ENCODE peak calls at places on chromosome 14, in seven cellular contexts. W is activated naive CD8-positive, alpha-beta T cell treated with anti-CD3 and anti-CD28 coated beads, Interleukin-2, amount 10 ng/mL, durations not matched to agents 7 days and 5 days; V is GM23338; N is PC-3; S is activated CD4-positive, alpha-beta T cell treated with anti-CD3 and anti-CD28 coated beads, Interleukin-2, amount 50 U/mL, for 1 hour; O is astrocyte of the spinal cord; H is fibroblast of mammary gland. K is an unnamed sample.

GRCh38 chr14:85187521-85187920 is 342.4 kb upstream of the FLRT2 start:
- DNase-seq in W (no peak), V (no peak), N (peak), S (no peak), O (no peak), H (no peak), K (peak)

GRCh38 chr14:66295386-66295785 is 190.8 kb upstream of the CCDC196 start:
- DNase-seq in W (no peak), V (no peak), N (no peak), S (no peak), O (no peak), H (no peak), K (no peak)

GRCh38 chr14:33702293-33702692 is 248.6 kb downstream of the EGLN3 start:
- DNase-seq in W (no peak), V (no peak), N (no peak), S (no peak), O (no peak), H (no peak), K (no peak)

GRCh38 chr14:70576891-70577290 is 23.6 kb downstream of the MED6 start:
- DNase-seq in W (no peak), V (no peak), N (no peak), S (no peak), O (no peak), H (no peak), K (peak)

GRCh38 chr14:53962954-53963490 is 6.4 kb upstream of the BMP4 start:
- DNase-seq in W (no peak), V (peak), N (no peak), S (no peak), O (no peak), H (no peak), K (no peak)

GRCh38 chr14:95480109-95480886 is 36.2 kb downstream of the SYNE3 start:
- DNase-seq in W (no peak), V (no peak), N (peak), S (peak), O (no peak), H (peak), K (no peak)

GRCh38 chr14:79383031-79383430 is 828.3 kb downstream of the DIO2 start:
- DNase-seq in W (no peak), V (no peak), N (no peak), S (no peak), O (no peak), H (no peak), K (no peak)

GRCh38 chr14:92613681-92614260 is 100.2 kb downstream of the RIN3 start:
- DNase-seq in W (no peak), V (no peak), N (no peak), S (no peak), O (no peak), H (no peak), K (no peak)

GRCh38 chr14:91357272-91357671 is 60.3 kb downstream of the CCDC88C start:
- DNase-seq in W (no peak), V (no peak), N (no peak), S (no peak), O (no peak), H (no peak), K (no peak)

GRCh38 chr14:51504626-51505025 is 147.1 kb upstream of the FRMD6 start:
- DNase-seq in W (no peak), V (no peak), N (no peak), S (no peak), O (no peak), H (no peak), K (no peak)

GRCh38 chr14:56490379-56490778 is 89.2 kb upstream of the TMEM260 start:
- DNase-seq in W (no peak), V (peak), N (peak), S (no peak), O (peak), H (peak), K (peak)

GRCh38 chr14:99537399-99537798 is 56.2 kb downstream of the CCNK start:
- DNase-seq in W (no peak), V (peak), N (peak), S (no peak), O (peak), H (peak), K (peak)

GRCh38 chr14:80959448-80960006 is 4.1 kb downstream of the TSHR start:
- DNase-seq in W (peak), V (no peak), N (no peak), S (peak), O (no peak), H (no peak), K (no peak)

GRCh38 chr14:73753887-73754880 is 40.0 kb upstream of the PNMA1 start:
- DNase-seq in W (peak), V (no peak), N (peak), S (no peak), O (peak), H (peak), K (no peak)

GRCh38 chr14:99716850-99717681 is 33.0 kb downstream of the CYP46A1 start:
- DNase-seq in W (no peak), V (no peak), N (no peak), S (no peak), O (no peak), H (no peak), K (no peak)

GRCh38 chr14:73612339-73613045 is at the start of gene ACOT6:
- DNase-seq in W (peak), V (peak), N (peak), S (peak), O (peak), H (peak), K (peak)

GRCh38 chr14:55454264-55455151 is 14.1 kb upstream of the TBPL2 start:
- DNase-seq in W (no peak), V (no peak), N (peak), S (no peak), O (peak), H (peak), K (peak)

GRCh38 chr14:102930753-102931579 is 8.5 kb downstream of the AMN start:
- DNase-seq in W (no peak), V (peak), N (peak), S (no peak), O (peak), H (peak), K (peak)

GRCh38 chr14:52313903-52314481 is at the start of gene PTGER2:
- DNase-seq in W (peak), V (peak), N (peak), S (peak), O (peak), H (peak), K (peak)

GRCh38 chr14:105475269-105475915 is 771 bp downstream of the CRIP2 start:
- DNase-seq in W (no peak), V (peak), N (peak), S (no peak), O (peak), H (peak), K (peak)

GRCh38 chr14:54789166-54789565 is 113.5 kb downstream of the GCH1 start:
- DNase-seq in W (no peak), V (no peak), N (no peak), S (no peak), O (no peak), H (no peak), K (no peak)

GRCh38 chr14:61420326-61420725 is 98.9 kb downstream of the PRKCH start:
- DNase-seq in W (no peak), V (no peak), N (peak), S (peak), O (peak), H (no peak), K (peak)

GRCh38 chr14:22814945-22815713 is at the start of gene SLC7A7:
- DNase-seq in W (no peak), V (peak), N (no peak), S (no peak), O (no peak), H (no peak), K (no peak)

GRCh38 chr14:58368951-58369350 is 26.8 kb upstream of the TOMM20L start:
- DNase-seq in W (no peak), V (no peak), N (no peak), S (no peak), O (no peak), H (peak), K (peak)

GRCh38 chr14:71247106-71247505 is 339.8 kb downstream of the PCNX1 start:
- DNase-seq in W (no peak), V (no peak), N (no peak), S (no peak), O (no peak), H (peak), K (no peak)

GRCh38 chr14:33357225-33358010 is 418.7 kb downstream of the NPAS3 start:
- DNase-seq in W (no peak), V (no peak), N (no peak), S (no peak), O (no peak), H (no peak), K (no peak)

GRCh38 chr14:58918066-58918465 is 270.4 kb upstream of the DAAM1 start:
- DNase-seq in W (no peak), V (no peak), N (peak), S (no peak), O (peak), H (peak), K (peak)

GRCh38 chr14:84961637-84962036 is 568.3 kb upstream of the FLRT2 start:
- DNase-seq in W (no peak), V (no peak), N (no peak), S (no peak), O (no peak), H (no peak), K (no peak)

GRCh38 chr14:22837059-22837749 is 819 bp downstream of the MMP14 start:
- DNase-seq in W (no peak), V (peak), N (peak), S (no peak), O (peak), H (peak), K (peak)

GRCh38 chr14:67857778-67858350 is 38.3 kb downstream of the RAD51B start:
- DNase-seq in W (no peak), V (peak), N (no peak), S (no peak), O (no peak), H (no peak), K (no peak)